ENCODE peak calls at places on chromosomes 11 and 22, in five cellular contexts. One of them, this sample, is unnamed.

GRCh38 chr22:17492247-17492646 is 71.1 kb upstream of the SLC25A18 start:
- DNase-seq in ovary: no peak
- DNase-seq in uterus: no peak
- DNase-seq in esophagus squamous epithelium: no peak
- DNase-seq in sigmoid colon: no peak
- DNase-seq in this sample: peak; percentile 66

GRCh38 chr11:126058090-126058489 is 4.6 kb downstream of the CDON start:
- DNase-seq in ovary: no peak
- DNase-seq in esophagus squamous epithelium: no peak
- DNase-seq in uterus: no peak
- DNase-seq in sigmoid colon: no peak
- DNase-seq in this sample: no peak

GRCh38 chr11:64095286-64095825 is 59.6 kb downstream of the FLRT1 start:
- DNase-seq in sigmoid colon: no peak
- DNase-seq in uterus: no peak
- DNase-seq in esophagus squamous epithelium: no peak
- DNase-seq in ovary: no peak
- DNase-seq in this sample: no peak

GRCh38 chr11:86938900-86939880 is 16.0 kb downstream of the FZD4 start:
- DNase-seq in esophagus squamous epithelium: no peak
- DNase-seq in ovary: no peak
- DNase-seq in uterus: no peak
- DNase-seq in sigmoid colon: no peak
- DNase-seq in this sample: peak; percentile 71

GRCh38 chr11:128902515-128903066 is 11.4 kb downstream of the KCNJ5 start:
- DNase-seq in uterus: no peak
- DNase-seq in esophagus squamous epithelium: no peak
- DNase-seq in ovary: no peak
- DNase-seq in sigmoid colon: no peak
- DNase-seq in this sample: no peak

GRCh38 chr22:47835726-47836125 is 1073.3 kb downstream of the TBC1D22A start:
- DNase-seq in esophagus squamous epithelium: no peak
- DNase-seq in uterus: no peak
- DNase-seq in ovary: no peak
- DNase-seq in sigmoid colon: no peak
- DNase-seq in this sample: peak; percentile 4

GRCh38 chr22:46233231-46233630 is 16.9 kb downstream of the CDPF1 start:
- DNase-seq in sigmoid colon: peak; percentile 76
- DNase-seq in ovary: no peak
- DNase-seq in uterus: no peak
- DNase-seq in esophagus squamous epithelium: no peak
- DNase-seq in this sample: no peak

GRCh38 chr11:19673924-19674390 is 38.7 kb upstream of the NAV2 start:
- DNase-seq in sigmoid colon: peak; percentile 97
- DNase-seq in esophagus squamous epithelium: no peak
- DNase-seq in uterus: peak; percentile 78
- DNase-seq in ovary: peak; percentile 33
- DNase-seq in this sample: peak; percentile 69

GRCh38 chr11:78798567-78799170 is 224.0 kb upstream of the NARS2 start:
- DNase-seq in uterus: peak; percentile 77
- DNase-seq in sigmoid colon: peak; percentile 88
- DNase-seq in esophagus squamous epithelium: no peak
- DNase-seq in ovary: peak; percentile 71
- DNase-seq in this sample: peak; percentile 78

GRCh38 chr11:116881153-116881552 is 43.7 kb upstream of the APOA1 start:
- DNase-seq in sigmoid colon: no peak
- DNase-seq in esophagus squamous epithelium: no peak
- DNase-seq in ovary: peak; percentile 37
- DNase-seq in uterus: no peak
- DNase-seq in this sample: no peak

GRCh38 chr22:29344137-29344536 is 28.6 kb upstream of the RASL10A start:
- DNase-seq in sigmoid colon: peak; percentile 94
- DNase-seq in ovary: no peak
- DNase-seq in uterus: peak; percentile 75
- DNase-seq in esophagus squamous epithelium: no peak
- DNase-seq in this sample: peak; percentile 55

GRCh38 chr11:75562048-75562835 is at the start of gene SERPINH1:
- DNase-seq in uterus: peak; percentile 94
- DNase-seq in sigmoid colon: peak; percentile 97
- DNase-seq in ovary: peak; percentile 94
- DNase-seq in esophagus squamous epithelium: no peak
- DNase-seq in this sample: peak; percentile 94

GRCh38 chr11:96054870-96055705 is 131.2 kb upstream of the MTMR2 start:
- DNase-seq in sigmoid colon: no peak
- DNase-seq in esophagus squamous epithelium: no peak
- DNase-seq in ovary: no peak
- DNase-seq in uterus: no peak
- DNase-seq in this sample: peak; percentile 70

GRCh38 chr22:32686354-32686753 is 115.2 kb upstream of the TIMP3 start:
- DNase-seq in esophagus squamous epithelium: no peak
- DNase-seq in uterus: no peak
- DNase-seq in sigmoid colon: no peak
- DNase-seq in ovary: no peak
- DNase-seq in this sample: peak; percentile 27

GRCh38 chr11:18721576-18722292 is 4.3 kb downstream of the IGSF22 start:
- DNase-seq in esophagus squamous epithelium: no peak
- DNase-seq in uterus: peak; percentile 34
- DNase-seq in sigmoid colon: no peak
- DNase-seq in ovary: peak; percentile 69
- DNase-seq in this sample: peak; percentile 57

GRCh38 chr11:100576044-100577021 is 110.8 kb upstream of the ARHGAP42 start:
- DNase-seq in uterus: no peak
- DNase-seq in ovary: no peak
- DNase-seq in esophagus squamous epithelium: no peak
- DNase-seq in sigmoid colon: no peak
- DNase-seq in this sample: peak; percentile 76

GRCh38 chr11:57487021-57487778 is 26.9 kb downstream of the RTN4RL2 start:
- DNase-seq in ovary: no peak
- DNase-seq in esophagus squamous epithelium: no peak
- DNase-seq in sigmoid colon: no peak
- DNase-seq in uterus: no peak
- DNase-seq in this sample: no peak

GRCh38 chr11:3037041-3037944 is 19.9 kb downstream of the CARS1 start:
- DNase-seq in esophagus squamous epithelium: no peak
- DNase-seq in uterus: peak; percentile 75
- DNase-seq in ovary: peak; percentile 75
- DNase-seq in sigmoid colon: peak; percentile 90
- DNase-seq in this sample: peak; percentile 76
- H3K27ac ChIP-seq in esophagus squamous epithelium: peak overlapping the region; percentile 26
- H3K27ac ChIP-seq in uterus: no peak overlapping the region
- H3K27ac ChIP-seq in ovary: no peak overlapping the region
- H3K27ac ChIP-seq in sigmoid colon: peak overlapping the region; percentile 9
- H3K27ac ChIP-seq in this sample: no peak overlapping the region

GRCh38 chr11:33371049-33371448 is 113.9 kb downstream of the HIPK3 start:
- DNase-seq in uterus: no peak
- DNase-seq in esophagus squamous epithelium: no peak
- DNase-seq in sigmoid colon: no peak
- DNase-seq in ovary: no peak
- DNase-seq in this sample: no peak

GRCh38 chr11:33368931-33369330 is 111.8 kb downstream of the HIPK3 start:
- DNase-seq in uterus: no peak
- DNase-seq in ovary: no peak
- DNase-seq in sigmoid colon: no peak
- DNase-seq in esophagus squamous epithelium: no peak
- DNase-seq in this sample: no peak

DNA sequence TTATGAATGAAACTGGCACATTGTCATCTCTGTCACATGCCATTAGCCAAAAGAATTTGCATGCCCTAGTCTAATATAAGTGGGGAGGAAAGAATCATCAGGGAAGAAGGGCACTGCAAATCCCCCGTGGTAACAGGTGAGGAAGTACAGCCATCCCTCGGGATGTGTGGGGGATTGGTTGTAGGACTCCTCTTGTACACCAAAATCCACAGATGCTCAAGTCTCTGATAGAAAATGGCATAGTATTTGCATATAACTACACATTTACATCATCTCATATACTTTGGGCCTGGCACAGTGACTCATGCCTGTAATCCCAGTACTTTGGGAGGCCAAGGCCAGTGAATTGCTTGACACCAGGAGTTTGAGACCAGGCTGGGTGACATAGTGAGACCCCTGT is 109.7 kb downstream of the HIPK3 start:
- DNase-seq in ovary: no peak
- DNase-seq in esophagus squamous epithelium: no peak
- DNase-seq in sigmoid colon: no peak
- DNase-seq in uterus: no peak
- DNase-seq in this sample: no peak
- H3K4me1 ChIP-seq in ovary: no peaks in the 10 kb centered on the region
- H3K4me1 ChIP-seq in esophagus squamous epithelium: no peaks in the 10 kb centered on the region
- H3K4me1 ChIP-seq in sigmoid colon: no peaks in the 10 kb centered on the region
- H3K4me1 ChIP-seq in uterus: no peaks in the 10 kb centered on the region
- H3K4me1 ChIP-seq in this sample: no peaks in the 10 kb centered on the region

GRCh38 chr11:35365961-35366360 is 53.4 kb downstream of the SLC1A2 start:
- DNase-seq in uterus: no peak
- DNase-seq in esophagus squamous epithelium: no peak
- DNase-seq in ovary: no peak
- DNase-seq in sigmoid colon: no peak
- DNase-seq in this sample: no peak
- H3K27ac ChIP-seq in uterus: peak overlapping the region; percentile 78
- H3K27ac ChIP-seq in esophagus squamous epithelium: no peak overlapping the region
- H3K27ac ChIP-seq in ovary: no peak overlapping the region
- H3K27ac ChIP-seq in sigmoid colon: no peak overlapping the region
- H3K27ac ChIP-seq in this sample: no peak overlapping the region

DNA sequence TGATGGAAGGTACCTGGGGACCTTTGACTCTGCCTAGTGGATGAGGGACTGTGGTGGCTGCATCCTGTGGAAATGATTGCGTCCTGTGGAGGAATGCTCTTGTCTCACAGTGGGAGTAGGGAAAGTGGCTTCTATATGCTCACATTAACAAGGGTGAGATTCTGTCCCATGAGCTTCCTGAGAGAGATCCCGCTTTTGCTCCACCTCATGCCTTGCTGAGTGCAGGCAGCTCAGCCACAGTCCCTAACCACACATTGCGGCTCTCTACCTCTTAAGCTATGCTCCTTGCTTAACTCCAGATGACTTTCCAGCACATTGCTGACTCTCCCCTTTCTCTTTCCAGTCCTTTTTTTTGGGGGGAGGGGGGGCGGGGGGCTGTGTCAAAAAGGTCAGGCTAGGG is 45.0 kb downstream of the TEAD1 start:
- DNase-seq in sigmoid colon: no peak
- DNase-seq in esophagus squamous epithelium: no peak
- DNase-seq in uterus: no peak
- DNase-seq in ovary: no peak
- DNase-seq in this sample: peak; percentile 46
- H3K4me1 ChIP-seq in sigmoid colon: peaks cover 64% of the 10 kb centered on the region
- H3K4me1 ChIP-seq in esophagus squamous epithelium: peaks cover 7% of the 10 kb centered on the region
- H3K4me1 ChIP-seq in uterus: no peaks in the 10 kb centered on the region
- H3K4me1 ChIP-seq in ovary: peaks cover 13% of the 10 kb centered on the region
- H3K4me1 ChIP-seq in this sample: peaks cover 39% of the 10 kb centered on the region